ENCODE peak calls at places on chromosomes 12 and 14, in ten cellular contexts. One of them, this sample, is unnamed.

GRCh38 chr14:75518625-75519024 is 3.6 kb upstream of the BATF start:
- DNase-seq in NCI-H69: peak; percentile 24
- DNase-seq in stimulated activated CD4-positive, alpha-beta T cell treated with anti-CD3 and anti-CD28 coated beads, Interleukin-12 subunit alpha, Interleukin-12 subunit beta, amount 100 ng/mL, for 4 hours: no peak
- DNase-seq in naive thymus-derived CD8-positive, alpha-beta T cell: no peak
- DNase-seq in globus pallidus: no peak
- DNase-seq in GM04504: no peak
- DNase-seq in germinal center: peak; percentile 61
- DNase-seq in CD8-positive, alpha-beta T cell: no peak
- DNase-seq in lower leg skin: no peak
- DNase-seq in BE2C: no peak
- DNase-seq in this sample: peak; percentile 4

GRCh38 chr12:66901136-66901932 is 222.5 kb upstream of the GRIP1 start:
- DNase-seq in BE2C: no peak
- DNase-seq in GM04504: no peak
- DNase-seq in germinal center: peak; percentile 49
- DNase-seq in lower leg skin: no peak
- DNase-seq in stimulated activated CD4-positive, alpha-beta T cell treated with anti-CD3 and anti-CD28 coated beads, Interleukin-12 subunit alpha, Interleukin-12 subunit beta, amount 100 ng/mL, for 4 hours: no peak
- DNase-seq in NCI-H69: no peak
- DNase-seq in CD8-positive, alpha-beta T cell: no peak
- DNase-seq in globus pallidus: no peak
- DNase-seq in naive thymus-derived CD8-positive, alpha-beta T cell: no peak
- DNase-seq in this sample: no peak

GRCh38 chr14:64937821-64938193 is 4.7 kb downstream of the GPX2 start:
- DNase-seq in NCI-H69: peak; percentile 54
- DNase-seq in naive thymus-derived CD8-positive, alpha-beta T cell: no peak
- DNase-seq in globus pallidus: peak; percentile 21
- DNase-seq in BE2C: no peak
- DNase-seq in germinal center: no peak
- DNase-seq in GM04504: no peak
- DNase-seq in CD8-positive, alpha-beta T cell: no peak
- DNase-seq in stimulated activated CD4-positive, alpha-beta T cell treated with anti-CD3 and anti-CD28 coated beads, Interleukin-12 subunit alpha, Interleukin-12 subunit beta, amount 100 ng/mL, for 4 hours: no peak
- DNase-seq in lower leg skin: peak; percentile 15
- DNase-seq in this sample: no peak

GRCh38 chr12:63826002-63826585 is 18.4 kb upstream of the SRGAP1 start:
- DNase-seq in NCI-H69: peak; percentile 73
- DNase-seq in stimulated activated CD4-positive, alpha-beta T cell treated with anti-CD3 and anti-CD28 coated beads, Interleukin-12 subunit alpha, Interleukin-12 subunit beta, amount 100 ng/mL, for 4 hours: no peak
- DNase-seq in CD8-positive, alpha-beta T cell: no peak
- DNase-seq in lower leg skin: no peak
- DNase-seq in GM04504: peak; percentile 40
- DNase-seq in naive thymus-derived CD8-positive, alpha-beta T cell: no peak
- DNase-seq in germinal center: peak; percentile 42
- DNase-seq in globus pallidus: peak; percentile 54
- DNase-seq in BE2C: peak; percentile 18
- DNase-seq in this sample: no peak

GRCh38 chr12:128671528-128672042 is 152.2 kb downstream of the SLC15A4 start:
- DNase-seq in GM04504: no peak
- DNase-seq in CD8-positive, alpha-beta T cell: no peak
- DNase-seq in globus pallidus: no peak
- DNase-seq in BE2C: no peak
- DNase-seq in naive thymus-derived CD8-positive, alpha-beta T cell: no peak
- DNase-seq in germinal center: no peak
- DNase-seq in NCI-H69: no peak
- DNase-seq in lower leg skin: no peak
- DNase-seq in stimulated activated CD4-positive, alpha-beta T cell treated with anti-CD3 and anti-CD28 coated beads, Interleukin-12 subunit alpha, Interleukin-12 subunit beta, amount 100 ng/mL, for 4 hours: no peak
- DNase-seq in this sample: no peak

GRCh38 chr12:116927244-116927940 is 16.6 kb downstream of the FBXW8 start:
- DNase-seq in germinal center: no peak
- DNase-seq in BE2C: no peak
- DNase-seq in CD8-positive, alpha-beta T cell: no peak
- DNase-seq in stimulated activated CD4-positive, alpha-beta T cell treated with anti-CD3 and anti-CD28 coated beads, Interleukin-12 subunit alpha, Interleukin-12 subunit beta, amount 100 ng/mL, for 4 hours: no peak
- DNase-seq in lower leg skin: no peak
- DNase-seq in globus pallidus: no peak
- DNase-seq in naive thymus-derived CD8-positive, alpha-beta T cell: no peak
- DNase-seq in NCI-H69: no peak
- DNase-seq in GM04504: no peak
- DNase-seq in this sample: no peak

GRCh38 chr12:6964605-6965025 is 5.8 kb downstream of the PHB2 start:
- DNase-seq in GM04504: no peak
- DNase-seq in lower leg skin: no peak
- DNase-seq in NCI-H69: no peak
- DNase-seq in stimulated activated CD4-positive, alpha-beta T cell treated with anti-CD3 and anti-CD28 coated beads, Interleukin-12 subunit alpha, Interleukin-12 subunit beta, amount 100 ng/mL, for 4 hours: no peak
- DNase-seq in globus pallidus: no peak
- DNase-seq in BE2C: no peak
- DNase-seq in germinal center: no peak
- DNase-seq in CD8-positive, alpha-beta T cell: no peak
- DNase-seq in naive thymus-derived CD8-positive, alpha-beta T cell: no peak
- DNase-seq in this sample: no peak

GRCh38 chr14:100283984-100284881 is 22.0 kb downstream of the SLC25A29 start:
- DNase-seq in GM04504: no peak
- DNase-seq in NCI-H69: peak; percentile 23
- DNase-seq in globus pallidus: no peak
- DNase-seq in stimulated activated CD4-positive, alpha-beta T cell treated with anti-CD3 and anti-CD28 coated beads, Interleukin-12 subunit alpha, Interleukin-12 subunit beta, amount 100 ng/mL, for 4 hours: no peak
- DNase-seq in lower leg skin: peak; percentile 85
- DNase-seq in CD8-positive, alpha-beta T cell: no peak
- DNase-seq in naive thymus-derived CD8-positive, alpha-beta T cell: no peak
- DNase-seq in BE2C: no peak
- DNase-seq in germinal center: no peak
- DNase-seq in this sample: no peak

GRCh38 chr14:61308198-61308597 is 13.2 kb upstream of the PRKCH start:
- DNase-seq in stimulated activated CD4-positive, alpha-beta T cell treated with anti-CD3 and anti-CD28 coated beads, Interleukin-12 subunit alpha, Interleukin-12 subunit beta, amount 100 ng/mL, for 4 hours: no peak
- DNase-seq in GM04504: no peak
- DNase-seq in NCI-H69: no peak
- DNase-seq in lower leg skin: no peak
- DNase-seq in naive thymus-derived CD8-positive, alpha-beta T cell: no peak
- DNase-seq in germinal center: no peak
- DNase-seq in globus pallidus: no peak
- DNase-seq in BE2C: no peak
- DNase-seq in CD8-positive, alpha-beta T cell: no peak
- DNase-seq in this sample: no peak